ENCODE peak calls at places on chromosome 7, in five cellular contexts. X, G, Q, E and I are unnamed samples.

GRCh38 chr7:66778201-66778600 is 37.7 kb downstream of the RABGEF1 start:
- DNase-seq in X (no peak), G (no peak), Q (no peak), E (no peak), I (no peak)

GRCh38 chr7:129649128-129649690 is 37.7 kb downstream of the NRF1 start:
- DNase-seq in X (no peak), G (no peak), Q (no peak), E (no peak), I (no peak)

GRCh38 chr7:94289071-94289470 is 105.6 kb upstream of the COL1A2 start:
- DNase-seq in X (peak), G (peak), Q (peak), E (no peak), I (peak)

GRCh38 chr7:137109966-137110930 is 233.3 kb downstream of the PTN start:
- DNase-seq in X (no peak), G (no peak), Q (no peak), E (no peak), I (peak)

GRCh38 chr7:128909605-128910568 is 622 bp downstream of the KCP start:
- DNase-seq in X (no peak), G (peak), Q (no peak), E (no peak), I (no peak)

GRCh38 chr7:156461881-156462665 is 178.5 kb upstream of the RNF32 start:
- DNase-seq in X (no peak), G (peak), Q (no peak), E (no peak), I (no peak)

GRCh38 chr7:52696183-52696582 is 339.2 kb upstream of the POM121L12 start:
- DNase-seq in X (no peak), G (no peak), Q (no peak), E (no peak), I (no peak)

GRCh38 chr7:103065666-103066065 is 8.9 kb downstream of the FBXL13 start:
- DNase-seq in X (no peak), G (peak), Q (peak), E (no peak), I (peak)

GRCh38 chr7:153301908-153302307 is 542.4 kb downstream of the ACTR3B start:
- DNase-seq in X (peak), G (no peak), Q (no peak), E (no peak), I (no peak)

GRCh38 chr7:135147341-135147898 is 452 bp upstream of the TMEM140 start:
- DNase-seq in X (no peak), G (no peak), Q (no peak), E (no peak), I (no peak)

GRCh38 chr7:106952658-106953231 is 87.7 kb downstream of the PIK3CG start:
- DNase-seq in X (no peak), G (peak), Q (no peak), E (no peak), I (peak)

GRCh38 chr7:131898418-131898817 is 342.0 kb upstream of the PODXL start:
- DNase-seq in X (no peak), G (no peak), Q (no peak), E (no peak), I (peak)

GRCh38 chr7:50393076-50393475 is 57.1 kb downstream of the FIGNL1 start:
- DNase-seq in X (no peak), G (no peak), Q (no peak), E (no peak), I (no peak)
- H3K27ac ChIP-seq in X (no peak), G (no peak), Q (no peak), E (no peak), I (no peak)

DNA sequence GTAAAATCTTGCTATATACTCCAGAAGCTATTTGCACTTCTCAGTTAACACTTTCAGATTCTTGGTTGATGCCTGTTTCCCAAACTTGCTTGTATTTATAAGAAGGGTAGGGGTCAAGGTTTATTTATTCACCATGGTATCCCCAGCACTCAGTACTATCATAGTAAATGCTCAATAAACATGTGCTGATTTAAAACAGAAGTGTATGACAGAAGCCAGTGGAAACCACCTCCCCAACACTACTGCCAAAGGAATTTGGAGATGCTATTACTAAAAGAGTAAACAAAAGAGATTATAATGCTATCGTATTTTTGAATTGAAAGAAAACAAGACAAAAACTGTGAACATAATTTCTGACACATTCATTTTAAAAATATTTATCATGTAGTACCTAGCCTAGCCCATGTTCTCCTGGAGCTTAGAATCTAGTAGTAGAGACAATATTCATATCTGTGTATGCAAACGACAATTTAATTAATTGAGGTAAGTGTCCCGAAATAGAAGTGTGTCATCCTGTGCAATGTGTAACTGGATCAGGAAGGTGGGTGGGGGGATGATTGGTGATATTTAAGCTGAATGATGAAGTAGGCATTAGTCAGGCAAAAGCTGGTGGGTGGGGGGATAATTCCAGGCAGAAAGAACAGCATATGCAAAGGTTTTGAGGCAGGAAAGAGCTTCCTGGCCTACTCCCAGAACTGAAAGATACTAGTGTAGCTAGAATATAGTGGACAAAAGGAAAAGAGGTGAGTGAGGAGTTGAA is 77.5 kb downstream of the HGF start:
- DNase-seq in X (no peak), G (no peak), Q (no peak), E (no peak), I (no peak)
- H3K4me3 ChIP-seq in X (no peak), G (no peak), Q (no peak), E (no peak), I (no peak)

GRCh38 chr7:18532813-18533212 is 37.3 kb downstream of the HDAC9 start:
- DNase-seq in X (no peak), G (no peak), Q (no peak), E (no peak), I (no peak)

GRCh38 chr7:18534481-18534880 is 38.9 kb downstream of the HDAC9 start:
- DNase-seq in X (no peak), G (no peak), Q (no peak), E (no peak), I (no peak)

GRCh38 chr7:18531539-18531938 is 36.0 kb downstream of the HDAC9 start:
- DNase-seq in X (no peak), G (no peak), Q (no peak), E (no peak), I (no peak)

GRCh38 chr7:18538554-18539250 is 43.2 kb downstream of the HDAC9 start:
- DNase-seq in X (no peak), G (no peak), Q (no peak), E (no peak), I (no peak)

GRCh38 chr7:18535811-18536413 is 40.4 kb downstream of the HDAC9 start:
- DNase-seq in X (no peak), G (no peak), Q (no peak), E (no peak), I (no peak)
- H3K27ac ChIP-seq in X (no peak), G (no peak), Q (no peak), E (no peak), I (no peak)

GRCh38 chr7:64045301-64046040 is at the start of gene ZNF727:
- DNase-seq in X (no peak), G (peak), Q (no peak), E (no peak), I (no peak)
- H3K4me3 ChIP-seq in X (no peak), G (peak), Q (no peak), E (peak), I (no peak)

DNA sequence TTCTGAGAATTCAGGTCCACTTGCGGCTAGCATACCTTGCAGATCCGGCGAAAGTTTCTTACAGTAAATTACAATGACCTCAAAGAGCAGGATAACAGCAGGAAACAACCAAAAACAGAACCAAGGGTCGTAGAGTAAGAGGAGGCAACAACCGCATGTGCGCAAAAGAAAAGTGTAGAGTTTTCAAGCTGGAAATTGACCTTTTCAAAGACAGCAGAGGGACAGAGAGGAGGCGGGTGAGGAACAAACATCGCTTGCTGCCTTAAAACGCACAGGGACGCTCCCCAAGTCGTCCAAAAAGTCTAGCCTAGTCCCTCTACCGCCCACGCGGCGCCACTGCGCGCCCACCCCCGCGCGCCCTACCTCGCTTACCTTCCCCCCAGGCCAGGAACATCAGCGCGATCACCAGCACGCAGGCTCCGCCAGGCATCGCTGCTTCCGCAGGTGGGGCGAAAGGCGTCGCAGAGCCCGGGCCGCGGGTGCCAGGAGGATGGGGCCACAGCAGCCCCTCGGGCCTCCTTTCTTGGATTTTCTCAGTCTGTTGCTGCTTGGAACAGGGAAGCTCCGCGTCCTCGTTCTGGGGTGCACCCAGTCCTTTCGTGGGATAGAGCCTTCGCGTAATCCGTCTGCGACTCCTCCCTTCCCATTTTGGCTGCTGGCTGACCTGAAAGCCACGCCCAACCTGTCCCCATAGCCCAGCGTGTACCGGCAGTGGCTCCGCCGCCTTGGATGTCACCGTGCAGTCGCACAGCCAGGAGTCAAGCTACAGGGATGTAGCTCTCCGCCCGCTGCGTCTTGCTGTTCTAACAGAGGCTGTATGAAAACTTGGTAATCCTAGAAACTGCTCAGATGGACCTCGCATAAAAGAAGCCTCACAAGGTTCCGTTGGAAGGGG is at the start of gene VWDE:
- DNase-seq in X (peak), G (peak), Q (peak), E (no peak), I (peak)
- H3K27ac ChIP-seq in X (peak), G (no peak), Q (peak), E (no peak), I (peak)

GRCh38 chr7:17307969-17308648 is 9.7 kb downstream of the AHR start:
- DNase-seq in X (no peak), G (no peak), Q (no peak), E (no peak), I (no peak)
- H3K4me3 ChIP-seq in X (no peak), G (no peak), Q (no peak), E (peak), I (no peak)

GRCh38 chr7:608954-609711 is 89.5 kb upstream of the PDGFA start:
- DNase-seq in X (no peak), G (no peak), Q (no peak), E (no peak), I (peak)

GRCh38 chr7:611281-611810 is 91.7 kb upstream of the PDGFA start:
- DNase-seq in X (no peak), G (no peak), Q (no peak), E (no peak), I (no peak)

GRCh38 chr7:608361-608760 is 88.7 kb upstream of the PDGFA start:
- DNase-seq in X (no peak), G (no peak), Q (no peak), E (no peak), I (no peak)

GRCh38 chr7:610531-611280 is 91.1 kb upstream of the PDGFA start:
- DNase-seq in X (no peak), G (no peak), Q (no peak), E (no peak), I (peak)

GRCh38 chr7:610141-610530 is 90.5 kb upstream of the PDGFA start:
- DNase-seq in X (no peak), G (no peak), Q (no peak), E (no peak), I (no peak)
- H3K27ac ChIP-seq in X (no peak), G (no peak), Q (no peak), E (peak), I (peak)

GRCh38 chr7:148332787-148333186 is 257.8 kb upstream of the C7orf33 start:
- DNase-seq in X (no peak), G (no peak), Q (no peak), E (no peak), I (no peak)
- H3K4me3 ChIP-seq in X (no peak), G (no peak), Q (no peak), E (no peak), I (no peak)